ENCODE peak calls at places on chromosomes 1 and 21, in eight cellular contexts. One of them, this sample, is unnamed.

GRCh38 chr1:16386454-16387113 is 19.5 kb downstream of the SZRD1 start:
- DNase-seq in dermis microvascular lymphatic vessel endothelial cell: no peak
- DNase-seq in KBM-7: no peak
- DNase-seq in HEK293T: no peak
- DNase-seq in Panc1: no peak
- DNase-seq in stimulated activated naive CD8-positive, alpha-beta T cell treated with anti-CD3 and anti-CD28 coated beads, Interleukin-15, Interleukin-2, amounts not matched to agents 100 U/mL and 50 U/mL, for 24 hours: no peak
- DNase-seq in GM10248: no peak
- DNase-seq in fibroblast of gingiva: peak
- DNase-seq in this sample: peak

GRCh38 chr1:7224644-7225043 is 439.4 kb downstream of the CAMTA1 start:
- DNase-seq in dermis microvascular lymphatic vessel endothelial cell: no peak
- DNase-seq in KBM-7: no peak
- DNase-seq in HEK293T: no peak
- DNase-seq in Panc1: no peak
- DNase-seq in stimulated activated naive CD8-positive, alpha-beta T cell treated with anti-CD3 and anti-CD28 coated beads, Interleukin-15, Interleukin-2, amounts not matched to agents 100 U/mL and 50 U/mL, for 24 hours: no peak
- DNase-seq in GM10248: no peak
- DNase-seq in fibroblast of gingiva: no peak
- DNase-seq in this sample: peak

GRCh38 chr1:88284066-88284465 is 400.0 kb upstream of the PKN2 start:
- DNase-seq in dermis microvascular lymphatic vessel endothelial cell: no peak
- DNase-seq in KBM-7: no peak
- DNase-seq in HEK293T: no peak
- DNase-seq in Panc1: no peak
- DNase-seq in stimulated activated naive CD8-positive, alpha-beta T cell treated with anti-CD3 and anti-CD28 coated beads, Interleukin-15, Interleukin-2, amounts not matched to agents 100 U/mL and 50 U/mL, for 24 hours: no peak
- DNase-seq in GM10248: no peak
- DNase-seq in fibroblast of gingiva: peak
- DNase-seq in this sample: no peak

GRCh38 chr1:32695098-32695904 is 7.3 kb downstream of the SYNC start:
- DNase-seq in dermis microvascular lymphatic vessel endothelial cell: peak
- DNase-seq in KBM-7: peak
- DNase-seq in HEK293T: no peak
- DNase-seq in Panc1: no peak
- DNase-seq in stimulated activated naive CD8-positive, alpha-beta T cell treated with anti-CD3 and anti-CD28 coated beads, Interleukin-15, Interleukin-2, amounts not matched to agents 100 U/mL and 50 U/mL, for 24 hours: no peak
- DNase-seq in GM10248: no peak
- DNase-seq in fibroblast of gingiva: peak
- DNase-seq in this sample: peak

GRCh38 chr1:92599184-92599583 is 112.5 kb upstream of the GFI1 start:
- DNase-seq in dermis microvascular lymphatic vessel endothelial cell: no peak
- DNase-seq in KBM-7: peak
- DNase-seq in HEK293T: no peak
- DNase-seq in Panc1: no peak
- DNase-seq in stimulated activated naive CD8-positive, alpha-beta T cell treated with anti-CD3 and anti-CD28 coated beads, Interleukin-15, Interleukin-2, amounts not matched to agents 100 U/mL and 50 U/mL, for 24 hours: no peak
- DNase-seq in GM10248: peak
- DNase-seq in fibroblast of gingiva: peak
- DNase-seq in this sample: no peak

GRCh38 chr1:55466343-55466742 is 251.2 kb upstream of the USP24 start:
- DNase-seq in dermis microvascular lymphatic vessel endothelial cell: no peak
- DNase-seq in KBM-7: no peak
- DNase-seq in HEK293T: no peak
- DNase-seq in Panc1: no peak
- DNase-seq in stimulated activated naive CD8-positive, alpha-beta T cell treated with anti-CD3 and anti-CD28 coated beads, Interleukin-15, Interleukin-2, amounts not matched to agents 100 U/mL and 50 U/mL, for 24 hours: no peak
- DNase-seq in GM10248: no peak
- DNase-seq in fibroblast of gingiva: peak
- DNase-seq in this sample: no peak

GRCh38 chr1:167774710-167775109 is 52.9 kb downstream of the MPZL1 start:
- DNase-seq in dermis microvascular lymphatic vessel endothelial cell: peak
- DNase-seq in KBM-7: no peak
- DNase-seq in HEK293T: no peak
- DNase-seq in Panc1: no peak
- DNase-seq in stimulated activated naive CD8-positive, alpha-beta T cell treated with anti-CD3 and anti-CD28 coated beads, Interleukin-15, Interleukin-2, amounts not matched to agents 100 U/mL and 50 U/mL, for 24 hours: no peak
- DNase-seq in GM10248: no peak
- DNase-seq in fibroblast of gingiva: no peak
- DNase-seq in this sample: no peak

GRCh38 chr1:229230893-229231753 is 39.8 kb upstream of the RAB4A start:
- DNase-seq in dermis microvascular lymphatic vessel endothelial cell: no peak
- DNase-seq in KBM-7: peak
- DNase-seq in HEK293T: no peak
- DNase-seq in Panc1: peak
- DNase-seq in stimulated activated naive CD8-positive, alpha-beta T cell treated with anti-CD3 and anti-CD28 coated beads, Interleukin-15, Interleukin-2, amounts not matched to agents 100 U/mL and 50 U/mL, for 24 hours: no peak
- DNase-seq in GM10248: no peak
- DNase-seq in fibroblast of gingiva: no peak
- DNase-seq in this sample: no peak

GRCh38 chr1:90384152-90384650 is 332.9 kb downstream of the BARHL2 start:
- DNase-seq in dermis microvascular lymphatic vessel endothelial cell: no peak
- DNase-seq in KBM-7: no peak
- DNase-seq in HEK293T: no peak
- DNase-seq in Panc1: no peak
- DNase-seq in stimulated activated naive CD8-positive, alpha-beta T cell treated with anti-CD3 and anti-CD28 coated beads, Interleukin-15, Interleukin-2, amounts not matched to agents 100 U/mL and 50 U/mL, for 24 hours: no peak
- DNase-seq in GM10248: no peak
- DNase-seq in fibroblast of gingiva: no peak
- DNase-seq in this sample: no peak

GRCh38 chr1:1876335-1876935 is 14.5 kb downstream of the GNB1 start:
- DNase-seq in dermis microvascular lymphatic vessel endothelial cell: no peak
- DNase-seq in KBM-7: no peak
- DNase-seq in HEK293T: no peak
- DNase-seq in Panc1: no peak
- DNase-seq in stimulated activated naive CD8-positive, alpha-beta T cell treated with anti-CD3 and anti-CD28 coated beads, Interleukin-15, Interleukin-2, amounts not matched to agents 100 U/mL and 50 U/mL, for 24 hours: no peak
- DNase-seq in GM10248: no peak
- DNase-seq in fibroblast of gingiva: no peak
- DNase-seq in this sample: no peak

GRCh38 chr1:234661249-234661928 is 51.4 kb upstream of the IRF2BP2 start:
- DNase-seq in dermis microvascular lymphatic vessel endothelial cell: no peak
- DNase-seq in KBM-7: no peak
- DNase-seq in HEK293T: no peak
- DNase-seq in Panc1: no peak
- DNase-seq in stimulated activated naive CD8-positive, alpha-beta T cell treated with anti-CD3 and anti-CD28 coated beads, Interleukin-15, Interleukin-2, amounts not matched to agents 100 U/mL and 50 U/mL, for 24 hours: no peak
- DNase-seq in GM10248: no peak
- DNase-seq in fibroblast of gingiva: no peak
- DNase-seq in this sample: no peak

GRCh38 chr21:37257967-37258877 is 8.9 kb downstream of the VPS26C start:
- DNase-seq in dermis microvascular lymphatic vessel endothelial cell: peak
- DNase-seq in KBM-7: peak
- DNase-seq in HEK293T: no peak
- DNase-seq in Panc1: no peak
- DNase-seq in stimulated activated naive CD8-positive, alpha-beta T cell treated with anti-CD3 and anti-CD28 coated beads, Interleukin-15, Interleukin-2, amounts not matched to agents 100 U/mL and 50 U/mL, for 24 hours: peak
- DNase-seq in GM10248: peak
- DNase-seq in fibroblast of gingiva: peak
- DNase-seq in this sample: peak

GRCh38 chr1:85495556-85495955 is 30.6 kb upstream of the DDAH1 start:
- DNase-seq in dermis microvascular lymphatic vessel endothelial cell: no peak
- DNase-seq in KBM-7: no peak
- DNase-seq in HEK293T: no peak
- DNase-seq in Panc1: no peak
- DNase-seq in stimulated activated naive CD8-positive, alpha-beta T cell treated with anti-CD3 and anti-CD28 coated beads, Interleukin-15, Interleukin-2, amounts not matched to agents 100 U/mL and 50 U/mL, for 24 hours: no peak
- DNase-seq in GM10248: no peak
- DNase-seq in fibroblast of gingiva: no peak
- DNase-seq in this sample: no peak

GRCh38 chr1:36300526-36300925 is 5.6 kb upstream of the SH3D21 start:
- DNase-seq in dermis microvascular lymphatic vessel endothelial cell: no peak
- DNase-seq in KBM-7: no peak
- DNase-seq in HEK293T: no peak
- DNase-seq in Panc1: no peak
- DNase-seq in stimulated activated naive CD8-positive, alpha-beta T cell treated with anti-CD3 and anti-CD28 coated beads, Interleukin-15, Interleukin-2, amounts not matched to agents 100 U/mL and 50 U/mL, for 24 hours: no peak
- DNase-seq in GM10248: no peak
- DNase-seq in fibroblast of gingiva: no peak
- DNase-seq in this sample: no peak

GRCh38 chr1:170929412-170929834 is 5.9 kb upstream of the MROH9 start:
- DNase-seq in dermis microvascular lymphatic vessel endothelial cell: no peak
- DNase-seq in KBM-7: no peak
- DNase-seq in HEK293T: no peak
- DNase-seq in Panc1: no peak
- DNase-seq in stimulated activated naive CD8-positive, alpha-beta T cell treated with anti-CD3 and anti-CD28 coated beads, Interleukin-15, Interleukin-2, amounts not matched to agents 100 U/mL and 50 U/mL, for 24 hours: no peak
- DNase-seq in GM10248: no peak
- DNase-seq in fibroblast of gingiva: peak
- DNase-seq in this sample: no peak

GRCh38 chr1:43067856-43068751 is 104.0 kb downstream of the EBNA1BP2 start:
- DNase-seq in dermis microvascular lymphatic vessel endothelial cell: no peak
- DNase-seq in KBM-7: peak
- DNase-seq in HEK293T: peak
- DNase-seq in Panc1: no peak
- DNase-seq in stimulated activated naive CD8-positive, alpha-beta T cell treated with anti-CD3 and anti-CD28 coated beads, Interleukin-15, Interleukin-2, amounts not matched to agents 100 U/mL and 50 U/mL, for 24 hours: peak
- DNase-seq in GM10248: no peak
- DNase-seq in fibroblast of gingiva: no peak
- DNase-seq in this sample: peak

GRCh38 chr1:47582891-47583608 is 145.2 kb downstream of the FOXD2 start:
- DNase-seq in dermis microvascular lymphatic vessel endothelial cell: no peak
- DNase-seq in KBM-7: no peak
- DNase-seq in HEK293T: no peak
- DNase-seq in Panc1: no peak
- DNase-seq in stimulated activated naive CD8-positive, alpha-beta T cell treated with anti-CD3 and anti-CD28 coated beads, Interleukin-15, Interleukin-2, amounts not matched to agents 100 U/mL and 50 U/mL, for 24 hours: peak
- DNase-seq in GM10248: no peak
- DNase-seq in fibroblast of gingiva: no peak
- DNase-seq in this sample: no peak

GRCh38 chr1:45430486-45430885 is 60.5 kb downstream of the TESK2 start:
- DNase-seq in dermis microvascular lymphatic vessel endothelial cell: no peak
- DNase-seq in KBM-7: peak
- DNase-seq in HEK293T: no peak
- DNase-seq in Panc1: no peak
- DNase-seq in stimulated activated naive CD8-positive, alpha-beta T cell treated with anti-CD3 and anti-CD28 coated beads, Interleukin-15, Interleukin-2, amounts not matched to agents 100 U/mL and 50 U/mL, for 24 hours: no peak
- DNase-seq in GM10248: no peak
- DNase-seq in fibroblast of gingiva: no peak
- DNase-seq in this sample: no peak

GRCh38 chr1:91727763-91728162 is 158.2 kb downstream of the TGFBR3 start:
- DNase-seq in dermis microvascular lymphatic vessel endothelial cell: no peak
- DNase-seq in KBM-7: no peak
- DNase-seq in HEK293T: no peak
- DNase-seq in Panc1: no peak
- DNase-seq in stimulated activated naive CD8-positive, alpha-beta T cell treated with anti-CD3 and anti-CD28 coated beads, Interleukin-15, Interleukin-2, amounts not matched to agents 100 U/mL and 50 U/mL, for 24 hours: no peak
- DNase-seq in GM10248: no peak
- DNase-seq in fibroblast of gingiva: peak
- DNase-seq in this sample: no peak

GRCh38 chr1:17236779-17237601 is 11.9 kb upstream of the PADI3 start:
- DNase-seq in dermis microvascular lymphatic vessel endothelial cell: peak
- DNase-seq in KBM-7: peak
- DNase-seq in HEK293T: peak
- DNase-seq in Panc1: peak
- DNase-seq in stimulated activated naive CD8-positive, alpha-beta T cell treated with anti-CD3 and anti-CD28 coated beads, Interleukin-15, Interleukin-2, amounts not matched to agents 100 U/mL and 50 U/mL, for 24 hours: peak
- DNase-seq in GM10248: peak
- DNase-seq in fibroblast of gingiva: peak
- DNase-seq in this sample: peak

GRCh38 chr1:39167632-39168209 is 36.8 kb upstream of the MACF1 start:
- DNase-seq in dermis microvascular lymphatic vessel endothelial cell: no peak
- DNase-seq in KBM-7: no peak
- DNase-seq in HEK293T: no peak
- DNase-seq in Panc1: no peak
- DNase-seq in stimulated activated naive CD8-positive, alpha-beta T cell treated with anti-CD3 and anti-CD28 coated beads, Interleukin-15, Interleukin-2, amounts not matched to agents 100 U/mL and 50 U/mL, for 24 hours: no peak
- DNase-seq in GM10248: no peak
- DNase-seq in fibroblast of gingiva: peak
- DNase-seq in this sample: no peak

GRCh38 chr1:53115403-53116306 is 26.8 kb downstream of the SLC1A7 start:
- DNase-seq in dermis microvascular lymphatic vessel endothelial cell: no peak
- DNase-seq in KBM-7: no peak
- DNase-seq in HEK293T: no peak
- DNase-seq in Panc1: no peak
- DNase-seq in stimulated activated naive CD8-positive, alpha-beta T cell treated with anti-CD3 and anti-CD28 coated beads, Interleukin-15, Interleukin-2, amounts not matched to agents 100 U/mL and 50 U/mL, for 24 hours: no peak
- DNase-seq in GM10248: no peak
- DNase-seq in fibroblast of gingiva: no peak
- DNase-seq in this sample: peak

GRCh38 chr21:36867506-36867905 is 99.0 kb downstream of the HLCS start:
- DNase-seq in dermis microvascular lymphatic vessel endothelial cell: no peak
- DNase-seq in KBM-7: no peak
- DNase-seq in HEK293T: no peak
- DNase-seq in Panc1: no peak
- DNase-seq in stimulated activated naive CD8-positive, alpha-beta T cell treated with anti-CD3 and anti-CD28 coated beads, Interleukin-15, Interleukin-2, amounts not matched to agents 100 U/mL and 50 U/mL, for 24 hours: no peak
- DNase-seq in GM10248: no peak
- DNase-seq in fibroblast of gingiva: no peak
- DNase-seq in this sample: no peak

GRCh38 chr1:43427524-43427923 is 26.2 kb downstream of the HYI start:
- DNase-seq in dermis microvascular lymphatic vessel endothelial cell: no peak
- DNase-seq in KBM-7: no peak
- DNase-seq in HEK293T: no peak
- DNase-seq in Panc1: no peak
- DNase-seq in stimulated activated naive CD8-positive, alpha-beta T cell treated with anti-CD3 and anti-CD28 coated beads, Interleukin-15, Interleukin-2, amounts not matched to agents 100 U/mL and 50 U/mL, for 24 hours: no peak
- DNase-seq in GM10248: no peak
- DNase-seq in fibroblast of gingiva: no peak
- DNase-seq in this sample: no peak

GRCh38 chr1:209590405-209590804 is 6.9 kb downstream of the CAMK1G start:
- DNase-seq in dermis microvascular lymphatic vessel endothelial cell: peak
- DNase-seq in KBM-7: peak
- DNase-seq in HEK293T: peak
- DNase-seq in Panc1: no peak
- DNase-seq in stimulated activated naive CD8-positive, alpha-beta T cell treated with anti-CD3 and anti-CD28 coated beads, Interleukin-15, Interleukin-2, amounts not matched to agents 100 U/mL and 50 U/mL, for 24 hours: no peak
- DNase-seq in GM10248: no peak
- DNase-seq in fibroblast of gingiva: no peak
- DNase-seq in this sample: peak

GRCh38 chr1:67429528-67430357 is 459 bp downstream of the SERBP1 start:
- DNase-seq in dermis microvascular lymphatic vessel endothelial cell: no peak
- DNase-seq in KBM-7: no peak
- DNase-seq in HEK293T: peak
- DNase-seq in Panc1: no peak
- DNase-seq in stimulated activated naive CD8-positive, alpha-beta T cell treated with anti-CD3 and anti-CD28 coated beads, Interleukin-15, Interleukin-2, amounts not matched to agents 100 U/mL and 50 U/mL, for 24 hours: peak
- DNase-seq in GM10248: no peak
- DNase-seq in fibroblast of gingiva: no peak
- DNase-seq in this sample: peak

GRCh38 chr1:39672551-39672947 is 642 bp upstream of the NT5C1A start:
- DNase-seq in dermis microvascular lymphatic vessel endothelial cell: no peak
- DNase-seq in KBM-7: no peak
- DNase-seq in HEK293T: peak
- DNase-seq in Panc1: no peak
- DNase-seq in stimulated activated naive CD8-positive, alpha-beta T cell treated with anti-CD3 and anti-CD28 coated beads, Interleukin-15, Interleukin-2, amounts not matched to agents 100 U/mL and 50 U/mL, for 24 hours: peak
- DNase-seq in GM10248: peak
- DNase-seq in fibroblast of gingiva: no peak
- DNase-seq in this sample: no peak

GRCh38 chr1:196115641-196116040 is 492.6 kb downstream of the KCNT2 start:
- DNase-seq in dermis microvascular lymphatic vessel endothelial cell: no peak
- DNase-seq in KBM-7: no peak
- DNase-seq in HEK293T: no peak
- DNase-seq in Panc1: no peak
- DNase-seq in stimulated activated naive CD8-positive, alpha-beta T cell treated with anti-CD3 and anti-CD28 coated beads, Interleukin-15, Interleukin-2, amounts not matched to agents 100 U/mL and 50 U/mL, for 24 hours: no peak
- DNase-seq in GM10248: no peak
- DNase-seq in fibroblast of gingiva: peak
- DNase-seq in this sample: peak

GRCh38 chr1:30657131-30658013 is 66.0 kb downstream of the MATN1 start:
- DNase-seq in dermis microvascular lymphatic vessel endothelial cell: no peak
- DNase-seq in KBM-7: no peak
- DNase-seq in HEK293T: no peak
- DNase-seq in Panc1: no peak
- DNase-seq in stimulated activated naive CD8-positive, alpha-beta T cell treated with anti-CD3 and anti-CD28 coated beads, Interleukin-15, Interleukin-2, amounts not matched to agents 100 U/mL and 50 U/mL, for 24 hours: no peak
- DNase-seq in GM10248: no peak
- DNase-seq in fibroblast of gingiva: no peak
- DNase-seq in this sample: no peak

GRCh38 chr21:37208056-37208705 is 59.0 kb downstream of the VPS26C start:
- DNase-seq in dermis microvascular lymphatic vessel endothelial cell: peak
- DNase-seq in KBM-7: peak
- DNase-seq in HEK293T: no peak
- DNase-seq in Panc1: no peak
- DNase-seq in stimulated activated naive CD8-positive, alpha-beta T cell treated with anti-CD3 and anti-CD28 coated beads, Interleukin-15, Interleukin-2, amounts not matched to agents 100 U/mL and 50 U/mL, for 24 hours: peak
- DNase-seq in GM10248: peak
- DNase-seq in fibroblast of gingiva: no peak
- DNase-seq in this sample: peak